ENCODE peak calls at places on chromosomes 6 and 20, in seven cellular contexts. J is transverse colon, M is ascending aorta, O is gastrocnemius medialis, Z is GM12878, H is OCI-LY7, A is uterus. X is an unnamed sample.
A peak's percentile ranks its signal among the peaks of the same experiment; 100 is the strongest.

GRCh38 chr6:87623248-87623647 is 33.3 kb downstream of the ORC3 start:
- DNase-seq in J (no peak), M (no peak), O (no peak), Z (no peak), H (no peak), A (no peak), X (no peak)

GRCh38 chr6:13762648-13763441 is 51.2 kb upstream of the RANBP9 start:
- DNase-seq in J (peak; percentile 42), M (peak; percentile 87), O (no peak), Z (peak; percentile 25), H (peak; percentile 29), A (no peak), X (no peak)

GRCh38 chr20:17570347-17571152 is 675 bp downstream of the DSTN start:
- DNase-seq in J (peak; percentile 75), M (peak; percentile 78), O (peak; percentile 11), Z (no peak), H (peak; percentile 46), A (peak; percentile 60), X (peak; percentile 77)

GRCh38 chr6:114403858-114404257 is 61.0 kb upstream of the HS3ST5 start:
- DNase-seq in J (no peak), M (no peak), O (no peak), Z (no peak), H (no peak), A (no peak), X (no peak)

GRCh38 chr6:38170666-38171065 is 351.1 kb downstream of the ZFAND3 start:
- DNase-seq in J (no peak), M (no peak), O (no peak), Z (no peak), H (no peak), A (no peak), X (no peak)

GRCh38 chr6:54267798-54268197 is 40.4 kb upstream of the TINAG start:
- DNase-seq in J (peak; percentile 19), M (no peak), O (no peak), Z (no peak), H (peak; percentile 26), A (no peak), X (peak; percentile 79)

GRCh38 chr6:37149750-37150149 is 20.2 kb upstream of the PIM1 start:
- DNase-seq in J (no peak), M (no peak), O (no peak), Z (no peak), H (no peak), A (no peak), X (no peak)

GRCh38 chr20:54649511-54649962 is 174.1 kb downstream of the DOK5 start:
- DNase-seq in J (peak; percentile 77), M (peak; percentile 79), O (peak; percentile 13), Z (no peak), H (peak; percentile 66), A (peak; percentile 50), X (no peak)

GRCh38 chr6:127119361-127120108 is 1.1 kb downstream of the RSPO3 start:
- DNase-seq in J (no peak), M (no peak), O (no peak), Z (no peak), H (no peak), A (peak; percentile 29), X (peak; percentile 47)

GRCh38 chr6:149065658-149066556 is 251.6 kb upstream of the TAB2 start:
- DNase-seq in J (no peak), M (no peak), O (no peak), Z (peak; percentile 99), H (peak; percentile 74), A (no peak), X (no peak)

GRCh38 chr20:1619861-1620444 is at the start of gene SIRPB1:
- DNase-seq in J (no peak), M (no peak), O (no peak), Z (no peak), H (no peak), A (no peak), X (no peak)

GRCh38 chr20:43849496-43850197 is 65.0 kb upstream of the TOX2 start:
- DNase-seq in J (no peak), M (no peak), O (no peak), Z (no peak), H (no peak), A (no peak), X (no peak)

DNA sequence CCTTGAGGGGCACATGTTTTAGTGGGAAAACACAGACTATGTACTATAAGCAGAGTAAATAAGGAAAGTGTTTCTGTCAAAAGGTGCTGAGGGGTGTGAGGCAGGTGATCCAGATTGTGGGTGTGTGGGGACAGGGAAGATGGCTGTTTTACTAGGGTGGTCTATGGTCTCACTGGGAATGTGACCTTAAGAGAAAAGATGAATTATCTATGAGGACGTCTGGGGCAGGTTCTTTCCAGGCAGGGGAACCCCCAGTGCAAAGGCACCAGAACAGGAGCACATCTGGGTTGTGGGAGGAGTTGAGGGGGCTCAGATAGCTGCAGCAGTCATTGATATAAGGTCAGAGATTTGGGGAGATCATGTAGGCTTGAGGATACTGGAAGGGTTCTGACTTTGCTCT is 18.2 kb upstream of the POLR1H start:
- DNase-seq in J (no peak), M (no peak), O (no peak), Z (no peak), H (no peak), A (no peak), X (no peak)
- TF ChIP-seq CTCF in J (no peak), M (no peak), O (no peak), Z (no peak), H (no peak), A (no peak), X (no peak)

GRCh38 chr6:96532399-96532798 is 10.8 kb downstream of the UFL1 start:
- DNase-seq in J (no peak), M (no peak), O (no peak), Z (peak; percentile 41), H (peak; percentile 30), A (no peak), X (no peak)
- H3K36me3 ChIP-seq in J (peaks cover 61% of the 10 kb centered on the region), M (peaks cover 58% of the 10 kb centered on the region), O (no peaks in the 10 kb centered on the region), Z (peaks cover 6% of the 10 kb centered on the region), H (peaks cover 88% of the 10 kb centered on the region), A (no peaks in the 10 kb centered on the region), X (peaks cover 5% of the 10 kb centered on the region)

DNA sequence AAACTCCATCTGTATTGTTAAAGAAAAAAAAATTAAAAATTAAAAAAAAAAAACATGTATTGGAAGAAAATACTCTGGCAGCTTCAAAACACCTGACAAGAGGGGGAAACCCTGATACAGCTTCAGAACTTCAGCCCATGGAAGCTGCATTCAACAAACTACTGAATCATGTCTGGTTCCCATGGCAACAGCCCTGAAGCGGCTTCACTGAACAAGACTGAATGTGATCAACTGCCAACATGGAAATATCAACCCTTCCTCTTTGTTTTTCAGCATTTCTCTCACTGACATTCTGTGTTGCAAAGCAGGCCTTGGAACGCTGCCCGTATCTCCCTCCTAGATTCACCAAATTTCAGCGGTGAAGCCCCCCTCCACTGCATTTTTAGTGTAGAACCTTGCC is 91.3 kb upstream of the SHLD1 start:
- DNase-seq in J (peak; percentile 44), M (peak; percentile 85), O (peak; percentile 9), Z (no peak), H (peak; percentile 92), A (peak; percentile 78), X (no peak)
- H3K4me1 ChIP-seq in J (peaks cover 20% of the 10 kb centered on the region), M (no peaks in the 10 kb centered on the region), O (peaks cover 24% of the 10 kb centered on the region), Z (peaks cover 23% of the 10 kb centered on the region), H (peaks cover 92% of the 10 kb centered on the region), A (peaks cover 5% of the 10 kb centered on the region), X (peaks cover 4% of the 10 kb centered on the region)

DNA sequence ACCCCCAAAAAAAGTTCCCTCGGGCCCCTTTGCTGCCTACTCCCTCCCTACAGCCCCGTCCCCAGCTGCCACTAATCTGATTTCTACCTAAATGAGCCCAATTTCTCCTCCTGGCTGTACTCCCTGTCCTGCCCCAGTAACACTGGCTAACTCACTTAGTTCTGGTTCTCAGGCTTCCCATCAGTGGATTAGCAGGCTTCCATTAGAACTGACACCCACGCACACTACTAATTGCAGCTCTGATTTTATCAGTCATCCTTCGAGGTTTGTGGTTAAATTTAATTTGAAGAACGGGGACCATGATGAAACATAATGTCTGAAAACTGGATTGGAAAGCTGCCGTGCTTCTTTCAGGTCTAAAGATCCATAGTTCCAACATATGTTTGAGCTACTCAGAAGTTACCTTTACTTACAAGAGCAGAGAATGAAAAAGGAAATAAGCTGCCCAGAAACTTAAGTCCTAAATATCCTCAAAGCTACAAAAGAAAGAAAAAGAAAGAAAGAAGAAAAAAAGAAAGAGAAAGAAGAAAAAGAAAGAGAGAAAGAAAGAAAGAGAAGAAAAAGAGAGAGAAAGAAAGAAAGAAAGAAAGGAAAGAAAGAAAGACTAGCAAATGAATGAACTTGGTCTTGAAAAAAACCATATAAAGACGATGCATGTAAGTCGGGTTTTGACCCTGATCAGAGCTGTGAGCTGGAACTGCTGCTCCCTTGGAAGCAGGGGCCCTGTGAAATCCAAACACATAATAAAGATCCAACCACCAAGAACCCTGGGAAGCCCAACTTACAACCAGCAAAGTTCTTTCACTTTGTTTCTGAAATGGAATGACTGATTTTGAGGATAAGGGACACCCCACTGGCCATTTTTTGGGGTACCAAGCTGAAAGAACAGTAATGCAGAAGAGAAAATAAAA is 51.7 kb downstream of the CNKSR3 start:
- DNase-seq in J (no peak), M (no peak), O (no peak), Z (no peak), H (no peak), A (no peak), X (no peak)
- TF ChIP-seq CTCF in J (no peak), M (no peak), O (no peak), Z (no peak), H (no peak), A (no peak), X (no peak)

GRCh38 chr6:44111434-44112417 is 15.5 kb downstream of the MRPL14 start:
- DNase-seq in J (no peak), M (no peak), O (no peak), Z (no peak), H (no peak), A (no peak), X (no peak)
- H3K36me3 ChIP-seq in J (peaks cover 35% of the 10 kb centered on the region), M (peaks cover 52% of the 10 kb centered on the region), O (no peaks in the 10 kb centered on the region), Z (peaks cover 35% of the 10 kb centered on the region), H (peaks cover 94% of the 10 kb centered on the region), A (no peaks in the 10 kb centered on the region), X (no peaks in the 10 kb centered on the region)

DNA sequence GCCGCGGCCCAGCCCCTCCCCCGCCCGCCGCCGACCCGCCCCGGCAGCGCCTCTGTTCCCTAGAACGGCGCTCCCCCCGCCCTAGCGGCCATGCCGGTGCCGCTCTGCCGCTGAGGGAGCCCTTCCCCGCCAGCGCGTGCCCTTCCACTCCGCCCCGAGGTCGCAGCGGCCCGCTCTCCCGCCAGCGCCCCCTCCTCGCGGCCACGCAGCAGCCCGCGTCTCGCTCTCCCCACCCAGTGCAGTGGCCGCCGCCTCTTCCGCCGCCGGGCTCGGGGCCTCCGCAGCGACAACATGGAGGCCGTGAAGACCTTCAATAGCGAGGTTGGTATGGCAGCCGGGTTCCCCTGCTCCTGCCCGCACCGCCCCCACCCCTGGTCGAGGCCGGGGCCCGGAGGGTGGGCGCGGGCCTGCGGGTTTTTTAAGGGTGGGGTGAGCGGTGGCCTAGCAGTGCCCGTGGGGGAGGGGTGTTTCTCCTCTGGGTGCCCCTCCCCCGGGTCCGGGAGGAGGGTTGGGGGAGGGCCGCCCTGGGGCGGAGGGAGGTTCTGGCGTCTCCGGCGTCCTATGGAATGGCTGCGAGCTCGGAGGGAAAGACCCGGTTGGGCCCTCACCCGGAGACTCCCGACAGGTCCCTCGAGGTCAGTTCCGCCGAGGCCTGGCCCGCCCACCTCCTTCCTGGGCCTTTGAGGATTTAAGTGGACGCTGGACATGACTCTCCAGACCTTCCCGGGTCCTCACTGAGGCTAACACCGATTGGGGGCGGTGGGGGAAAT is 579 bp downstream of the SCAF8 start:
- DNase-seq in J (peak; percentile 96), M (peak; percentile 98), O (peak; percentile 97), Z (peak; percentile 61), H (peak; percentile 88), A (peak; percentile 96), X (peak; percentile 98)
- H3K4me1 ChIP-seq in J (peaks cover 49% of the 10 kb centered on the region), M (peaks cover 2% of the 10 kb centered on the region), O (peaks cover 46% of the 10 kb centered on the region), Z (peaks cover 5% of the 10 kb centered on the region), H (peaks cover 45% of the 10 kb centered on the region), A (peaks cover 5% of the 10 kb centered on the region), X (peaks cover 41% of the 10 kb centered on the region)

GRCh38 chr6:68339488-68339887 is 295.6 kb upstream of the ADGRB3 start:
- DNase-seq in J (no peak), M (no peak), O (no peak), Z (no peak), H (no peak), A (no peak), X (no peak)

GRCh38 chr6:68343901-68344300 is 291.2 kb upstream of the ADGRB3 start:
- DNase-seq in J (no peak), M (no peak), O (no peak), Z (no peak), H (peak; percentile 22), A (no peak), X (peak; percentile 14)
- TF ChIP-seq CTCF in J (no peak), M (no peak), O (no peak), Z (peak; percentile 42), H (peak; percentile 71), A (no peak), X (no peak)